ENCODE peak calls at places on chromosomes 11 and 22, in eight cellular contexts. Q, H, D, Z, S, R, E and G are unnamed samples.

GRCh38 chr11:106327134-106327533 is 249.7 kb downstream of the AASDHPPT start:
- DNase-seq in Q (no peak), H (no peak), D (no peak), Z (peak; percentile 64), S (no peak), R (no peak), E (no peak), G (no peak)

GRCh38 chr11:94103476-94103875 is 25.2 kb upstream of the PANX1 start:
- DNase-seq in Q (no peak), H (no peak), D (no peak), Z (no peak), S (no peak), R (no peak), E (no peak), G (no peak)

GRCh38 chr11:79179087-79179486 is 261.7 kb downstream of the TENM4 start:
- DNase-seq in Q (no peak), H (no peak), D (no peak), Z (no peak), S (no peak), R (peak; percentile 11), E (peak; percentile 44), G (no peak)

GRCh38 chr11:115222218-115222862 is 281.9 kb downstream of the CADM1 start:
- DNase-seq in Q (no peak), H (no peak), D (no peak), Z (no peak), S (no peak), R (no peak), E (peak; percentile 72), G (peak; percentile 96)

GRCh38 chr11:96055706-96056387 is 131.9 kb upstream of the MTMR2 start:
- DNase-seq in Q (no peak), H (no peak), D (no peak), Z (no peak), S (no peak), R (peak; percentile 72), E (peak; percentile 87), G (no peak)

GRCh38 chr11:60927061-60927592 is 2.9 kb downstream of the TMEM132A start:
- DNase-seq in Q (no peak), H (no peak), D (no peak), Z (no peak), S (peak; percentile 21), R (no peak), E (no peak), G (no peak)

GRCh38 chr11:130599073-130599654 is 150.7 kb downstream of the ADAMTS15 start:
- DNase-seq in Q (peak; percentile 42), H (no peak), D (peak; percentile 48), Z (no peak), S (no peak), R (peak; percentile 63), E (peak; percentile 66), G (no peak)

GRCh38 chr11:35362571-35362980 is 56.8 kb downstream of the SLC1A2 start:
- DNase-seq in Q (no peak), H (no peak), D (no peak), Z (no peak), S (no peak), R (peak; percentile 44), E (peak; percentile 63), G (no peak)

GRCh38 chr22:29842740-29843139 is 4.7 kb upstream of the ASCC2 start:
- DNase-seq in Q (peak; percentile 30), H (no peak), D (no peak), Z (no peak), S (no peak), R (peak; percentile 77), E (peak; percentile 92), G (no peak)

GRCh38 chr11:44516688-44517301 is 48.7 kb upstream of the CD82 start:
- DNase-seq in Q (no peak), H (no peak), D (no peak), Z (no peak), S (no peak), R (no peak), E (no peak), G (no peak)

GRCh38 chr11:118628861-118629549 is 21.6 kb downstream of the PHLDB1 start:
- DNase-seq in Q (no peak), H (no peak), D (no peak), Z (no peak), S (no peak), R (no peak), E (no peak), G (no peak)

GRCh38 chr11:3638513-3638912 is 3.3 kb downstream of the ART5 start:
- DNase-seq in Q (no peak), H (no peak), D (no peak), Z (no peak), S (no peak), R (no peak), E (no peak), G (no peak)

GRCh38 chr11:36383200-36383599 is 87.1 kb downstream of the PRR5L start:
- DNase-seq in Q (no peak), H (no peak), D (no peak), Z (no peak), S (no peak), R (no peak), E (no peak), G (no peak)

GRCh38 chr11:128359515-128359914 is 227.8 kb downstream of the ETS1 start:
- DNase-seq in Q (no peak), H (no peak), D (no peak), Z (no peak), S (no peak), R (peak; percentile 69), E (peak; percentile 57), G (no peak)

GRCh38 chr11:118634435-118635236 is 27.2 kb downstream of the PHLDB1 start:
- DNase-seq in Q (peak; percentile 88), H (peak; percentile 78), D (peak; percentile 82), Z (peak; percentile 95), S (no peak), R (peak; percentile 68), E (peak; percentile 89), G (no peak)

GRCh38 chr11:2531987-2532703 is 87.3 kb downstream of the KCNQ1 start:
- DNase-seq in Q (no peak), H (no peak), D (peak; percentile 31), Z (no peak), S (peak; percentile 38), R (no peak), E (no peak), G (no peak)
- TF ChIP-seq CTCF in Q (no peak), H (no peak), D (no peak), Z (no peak), S (no peak), R (no peak), E (no peak), G (no peak)

GRCh38 chr22:28186641-28187040 is 267.6 kb upstream of the PITPNB start:
- DNase-seq in Q (no peak), H (no peak), D (no peak), Z (no peak), S (no peak), R (no peak), E (no peak), G (no peak)

GRCh38 chr22:28187612-28188011 is 268.6 kb upstream of the PITPNB start:
- DNase-seq in Q (no peak), H (no peak), D (no peak), Z (no peak), S (no peak), R (no peak), E (no peak), G (no peak)

GRCh38 chr22:28188480-28188879 is 269.4 kb upstream of the PITPNB start:
- DNase-seq in Q (no peak), H (no peak), D (no peak), Z (peak; percentile 43), S (no peak), R (no peak), E (no peak), G (no peak)

GRCh38 chr22:28183078-28183870 is 264.2 kb upstream of the PITPNB start:
- DNase-seq in Q (no peak), H (no peak), D (no peak), Z (no peak), S (no peak), R (no peak), E (no peak), G (no peak)

GRCh38 chr22:28185130-28185529 is 266.1 kb upstream of the PITPNB start:
- DNase-seq in Q (no peak), H (no peak), D (no peak), Z (no peak), S (no peak), R (no peak), E (no peak), G (no peak)
- TF ChIP-seq CTCF in Q (no peak), H (no peak), D (no peak), Z (no peak), S (no peak), R (no peak), E (no peak), G (no peak)

GRCh38 chr11:46856605-46857339 is 10.7 kb upstream of the CKAP5 start:
- DNase-seq in Q (no peak), H (no peak), D (no peak), Z (no peak), S (no peak), R (no peak), E (no peak), G (no peak)
- TF ChIP-seq CTCF in Q (no peak), H (no peak), D (no peak), Z (no peak), S (no peak), R (no peak), E (no peak), G (no peak)

GRCh38 chr22:20439556-20439927 is 1.9 kb upstream of the SCARF2 start:
- DNase-seq in Q (no peak), H (no peak), D (no peak), Z (no peak), S (no peak), R (no peak), E (no peak), G (no peak)

GRCh38 chr22:20439928-20440575 is 2.4 kb upstream of the SCARF2 start:
- DNase-seq in Q (no peak), H (no peak), D (no peak), Z (no peak), S (no peak), R (no peak), E (no peak), G (no peak)

GRCh38 chr22:20438066-20438677 is 547 bp upstream of the SCARF2 start:
- DNase-seq in Q (no peak), H (no peak), D (peak; percentile 45), Z (peak; percentile 57), S (no peak), R (peak; percentile 44), E (peak; percentile 70), G (no peak)

GRCh38 chr22:20437253-20438065 is at the start of gene SCARF2:
- DNase-seq in Q (no peak), H (peak; percentile 71), D (peak; percentile 62), Z (peak; percentile 70), S (no peak), R (peak; percentile 55), E (peak; percentile 83), G (no peak)

GRCh38 chr22:20438678-20439492 is 1.3 kb upstream of the SCARF2 start:
- DNase-seq in Q (no peak), H (no peak), D (no peak), Z (peak; percentile 57), S (no peak), R (no peak), E (peak; percentile 67), G (no peak)
- TF ChIP-seq CTCF in Q (no peak), H (no peak), D (no peak), Z (peak; percentile 49), S (no peak), R (peak; percentile 52), E (peak; percentile 21), G (no peak)